ENCODE peak calls at places on chromosomes 7 and 10, in five cellular contexts. X is IMR-90, U is psoas muscle, R is Kasumi-1, Z is hippocampal formation. V is an unnamed sample.

GRCh38 chr7:151665363-151665762 is 145.7 kb upstream of the RHEB start:
- DNase-seq in X (peak; percentile 96), Z (no peak), U (peak; percentile 48), R (no peak), V (no peak)

GRCh38 chr10:24209946-24210491 is 1.1 kb downstream of the KIAA1217 start:
- DNase-seq in Z (no peak), X (peak; percentile 71), R (no peak), U (peak; percentile 20), V (no peak)

GRCh38 chr7:70040971-70041766 is 442.9 kb downstream of the AUTS2 start:
- DNase-seq in R (no peak), Z (no peak), U (no peak), X (no peak), V (no peak)

GRCh38 chr7:100464210-100464660 is at the start of gene SPACDR:
- DNase-seq in U (no peak), Z (no peak), X (peak; percentile 60), R (no peak), V (no peak)

GRCh38 chr7:317643-318405 is 27.9 kb downstream of the FOXL3 start:
- DNase-seq in X (no peak), Z (no peak), R (no peak), U (no peak), V (no peak)

GRCh38 chr7:28570970-28571288 is 158.6 kb downstream of the CREB5 start:
- DNase-seq in U (no peak), Z (no peak), R (no peak), X (peak; percentile 56), V (no peak)

GRCh38 chr10:103780242-103781149 is 74.9 kb downstream of the SH3PXD2A start:
- DNase-seq in X (no peak), R (no peak), Z (no peak), U (no peak), V (no peak)

GRCh38 chr7:18997477-18998130 is 119.8 kb downstream of the TWIST1 start:
- DNase-seq in U (no peak), R (no peak), X (no peak), Z (no peak), V (no peak)

GRCh38 chr7:151012921-151013347 is 11.4 kb downstream of the ATG9B start:
- DNase-seq in X (no peak), R (peak; percentile 23), Z (no peak), U (no peak), V (no peak)

GRCh38 chr10:74177140-74177677 is 26.2 kb downstream of the ADK start:
- DNase-seq in R (peak; percentile 55), X (peak; percentile 17), Z (no peak), U (peak; percentile 39), V (peak; percentile 29)

GRCh38 chr10:52170776-52171175 is 143.3 kb upstream of the DKK1 start:
- DNase-seq in X (no peak), U (no peak), Z (no peak), R (no peak), V (no peak)

GRCh38 chr10:69963835-69964710 is 88.6 kb upstream of the MACROH2A2 start:
- DNase-seq in X (no peak), Z (no peak), R (no peak), U (no peak), V (no peak)

GRCh38 chr7:137816696-137817320 is 30.0 kb downstream of the DGKI start:
- DNase-seq in X (no peak), R (no peak), Z (no peak), U (no peak), V (no peak)

GRCh38 chr7:119903090-119903489 is 369.9 kb upstream of the KCND2 start:
- DNase-seq in R (no peak), X (no peak), Z (no peak), U (no peak), V (no peak)

GRCh38 chr7:148622887-148623585 is 32.5 kb downstream of the C7orf33 start:
- DNase-seq in R (peak; percentile 84), U (no peak), X (no peak), Z (no peak), V (no peak)

GRCh38 chr10:106696239-106696638 is 468.3 kb downstream of the SORCS1 start:
- DNase-seq in U (no peak), X (no peak), Z (no peak), R (no peak), V (no peak)

GRCh38 chr10:71767420-71768035 is 5.8 kb downstream of the VSIR start:
- DNase-seq in R (no peak), U (peak; percentile 74), X (no peak), Z (no peak), V (no peak)

GRCh38 chr10:131972474-131973071 is 9.2 kb downstream of the BNIP3 start:
- DNase-seq in X (peak; percentile 36), Z (no peak), R (peak; percentile 14), U (peak; percentile 60), V (no peak)

GRCh38 chr10:124196659-124197058 is 103.3 kb upstream of the CHST15 start:
- DNase-seq in U (no peak), X (no peak), R (no peak), Z (no peak), V (no peak)

GRCh38 chr7:127039541-127039940 is 213.2 kb downstream of the GRM8 start:
- DNase-seq in U (no peak), R (no peak), X (no peak), Z (no peak), V (no peak)

GRCh38 chr7:140475747-140476333 is 3.5 kb downstream of the MKRN1 start:
- DNase-seq in R (peak; percentile 68), U (no peak), X (peak; percentile 41), Z (no peak), V (no peak)

GRCh38 chr7:7911339-7911738 is 57.3 kb upstream of the GLCCI1 start:
- DNase-seq in R (no peak), U (no peak), X (peak; percentile 61), Z (no peak), V (no peak)

GRCh38 chr10:93464826-93465388 is 17.2 kb downstream of the MYOF start:
- DNase-seq in X (no peak), U (no peak), Z (no peak), R (no peak), V (no peak)

GRCh38 chr7:65798111-65799075 is 74.5 kb upstream of the VKORC1L1 start:
- DNase-seq in R (no peak), U (no peak), Z (no peak), X (peak; percentile 85), V (no peak)

GRCh38 chr10:118911361-118911760 is 118.2 kb upstream of the NANOS1 start:
- DNase-seq in Z (no peak), R (no peak), U (no peak), X (peak; percentile 28), V (no peak)

GRCh38 chr7:71935674-71936073 is 476.5 kb downstream of the CALN1 start:
- DNase-seq in X (no peak), U (no peak), R (no peak), Z (no peak), V (no peak)

GRCh38 chr10:54463644-54464043 is 337.4 kb downstream of the PCDH15 start:
- DNase-seq in R (no peak), U (no peak), X (no peak), Z (no peak), V (no peak)

GRCh38 chr10:22620140-22620857 is 94.1 kb downstream of the PIP4K2A start:
- DNase-seq in Z (peak; percentile 47), U (peak; percentile 76), R (no peak), X (peak; percentile 95), V (no peak)

V was measured in activated T-helper 1 cell treated with anti-CD3 and anti-CD28 coated beads, Interleukin-2, amount 50 U/mL, for 16 hours.